ENCODE peak calls at places on chromosomes 1 and 21, in six cellular contexts. X, T, L, J, P and S are unnamed samples.

GRCh38 chr1:198639581-198640235 is 868 bp downstream of the PTPRC start:
- DNase-seq in X (no peak), T (no peak), L (no peak), J (no peak), P (no peak), S (no peak)

GRCh38 chr1:111911036-111911435 is 78.4 kb downstream of the KCND3 start:
- DNase-seq in X (no peak), T (no peak), L (no peak), J (no peak), P (no peak), S (no peak)

GRCh38 chr1:17633654-17634053 is 94.2 kb downstream of the ARHGEF10L start:
- DNase-seq in X (no peak), T (no peak), L (no peak), J (no peak), P (no peak), S (peak; percentile 69)

GRCh38 chr1:6683434-6683833 is 18.2 kb downstream of the DNAJC11 start:
- DNase-seq in X (no peak), T (no peak), L (no peak), J (no peak), P (no peak), S (no peak)

GRCh38 chr1:89532228-89532627 is 7.6 kb downstream of the LRRC8B start:
- DNase-seq in X (no peak), T (no peak), L (no peak), J (no peak), P (no peak), S (no peak)

GRCh38 chr1:116309090-116309870 is 63.8 kb upstream of the ATP1A1 start:
- DNase-seq in X (no peak), T (no peak), L (no peak), J (no peak), P (no peak), S (no peak)

GRCh38 chr1:232477728-232478127 is 152.2 kb downstream of the SIPA1L2 start:
- DNase-seq in X (no peak), T (no peak), L (no peak), J (no peak), P (peak; percentile 53), S (peak; percentile 28)

GRCh38 chr1:31771891-31772668 is 7.9 kb upstream of the ADGRB2 start:
- DNase-seq in X (no peak), T (no peak), L (no peak), J (no peak), P (no peak), S (no peak)

GRCh38 chr1:3251810-3252429 is 182.9 kb downstream of the PRDM16 start:
- DNase-seq in X (no peak), T (no peak), L (no peak), J (no peak), P (no peak), S (no peak)

GRCh38 chr1:209168204-209168603 is 415.3 kb upstream of the CAMK1G start:
- DNase-seq in X (no peak), T (no peak), L (no peak), J (no peak), P (no peak), S (no peak)

GRCh38 chr1:178060789-178061556 is 32.9 kb upstream of the RASAL2 start:
- DNase-seq in X (peak; percentile 59), T (peak; percentile 27), L (no peak), J (no peak), P (no peak), S (peak; percentile 87)

GRCh38 chr1:31239653-31240241 is at the start of gene NKAIN1:
- DNase-seq in X (peak; percentile 69), T (peak; percentile 78), L (no peak), J (no peak), P (no peak), S (peak; percentile 37)

GRCh38 chr1:52659356-52659755 is 26.4 kb downstream of the SHISAL2A start:
- DNase-seq in X (no peak), T (no peak), L (no peak), J (no peak), P (no peak), S (no peak)

GRCh38 chr1:27403065-27403726 is 10.8 kb downstream of the GPR3 start:
- DNase-seq in X (peak; percentile 81), T (peak; percentile 30), L (peak; percentile 78), J (no peak), P (peak; percentile 62), S (peak; percentile 85)

GRCh38 chr1:8702121-8702520 is 115.3 kb downstream of the RERE start:
- DNase-seq in X (peak; percentile 51), T (peak; percentile 48), L (no peak), J (peak; percentile 64), P (no peak), S (peak; percentile 87)

GRCh38 chr1:8384088-8384487 is 66.2 kb downstream of the SLC45A1 start:
- DNase-seq in X (no peak), T (no peak), L (peak; percentile 9), J (no peak), P (no peak), S (no peak)

GRCh38 chr1:203555046-203555445 is 61.1 kb downstream of the OPTC start:
- DNase-seq in X (no peak), T (no peak), L (peak; percentile 59), J (no peak), P (no peak), S (peak; percentile 37)

GRCh38 chr1:62728963-62729362 is 40.8 kb upstream of the DOCK7 start:
- DNase-seq in X (no peak), T (no peak), L (no peak), J (no peak), P (no peak), S (no peak)

GRCh38 chr1:228996286-228996685 is 261.0 kb downstream of the RHOU start:
- DNase-seq in X (no peak), T (no peak), L (no peak), J (no peak), P (no peak), S (no peak)

GRCh38 chr1:77370161-77370560 is 88.3 kb downstream of the AK5 start:
- DNase-seq in X (no peak), T (no peak), L (no peak), J (no peak), P (no peak), S (no peak)

GRCh38 chr1:51294566-51295184 is 35.7 kb downstream of the TTC39A start:
- DNase-seq in X (no peak), T (no peak), L (no peak), J (no peak), P (no peak), S (no peak)

GRCh38 chr1:116076831-116077230 is 34.4 kb upstream of the MAB21L3 start:
- DNase-seq in X (no peak), T (no peak), L (no peak), J (no peak), P (no peak), S (no peak)

GRCh38 chr1:218679391-218679790 is 334.3 kb downstream of the TGFB2 start:
- DNase-seq in X (no peak), T (no peak), L (no peak), J (no peak), P (no peak), S (no peak)

GRCh38 chr1:244347942-244348341 is 103.8 kb downstream of the ADSS2 start:
- DNase-seq in X (no peak), T (no peak), L (no peak), J (peak; percentile 77), P (no peak), S (no peak)

GRCh38 chr1:34865573-34865972 is 6.0 kb upstream of the SMIM12 start:
- DNase-seq in X (no peak), T (no peak), L (no peak), J (no peak), P (no peak), S (no peak)

GRCh38 chr1:86380257-86380861 is 15.8 kb downstream of the ODF2L start:
- DNase-seq in X (no peak), T (peak; percentile 50), L (no peak), J (no peak), P (no peak), S (peak; percentile 9)

GRCh38 chr21:42174173-42174572 is 44.8 kb upstream of the ABCG1 start:
- DNase-seq in X (no peak), T (no peak), L (no peak), J (no peak), P (no peak), S (no peak)

DNA sequence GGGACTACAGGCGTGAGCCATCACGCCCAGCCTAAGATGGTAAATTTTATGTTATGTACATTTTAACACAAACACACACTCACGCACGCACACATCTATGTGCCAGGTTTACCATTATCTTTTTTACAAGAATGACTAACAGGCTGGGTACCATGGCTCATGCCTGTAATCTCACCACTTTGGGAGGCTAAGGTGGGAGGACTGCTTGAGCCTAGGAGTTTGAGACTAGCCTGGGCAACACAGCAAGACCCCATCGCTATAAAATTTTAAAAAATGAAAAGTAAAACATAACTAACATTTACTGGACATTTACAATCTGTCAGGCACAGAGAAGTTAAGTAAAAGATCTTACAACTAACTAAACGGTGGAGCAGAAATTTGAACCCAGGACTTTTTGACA is 14.7 kb downstream of the GATAD2B start:
- DNase-seq in X (no peak), T (no peak), L (no peak), J (no peak), P (no peak), S (no peak)
- H3K27me3 ChIP-seq in X (no peaks in the 10 kb centered on the region), T (no peaks in the 10 kb centered on the region), L (no peaks in the 10 kb centered on the region), J (no peaks in the 10 kb centered on the region), P (no peaks in the 10 kb centered on the region), S (no peaks in the 10 kb centered on the region)

DNA sequence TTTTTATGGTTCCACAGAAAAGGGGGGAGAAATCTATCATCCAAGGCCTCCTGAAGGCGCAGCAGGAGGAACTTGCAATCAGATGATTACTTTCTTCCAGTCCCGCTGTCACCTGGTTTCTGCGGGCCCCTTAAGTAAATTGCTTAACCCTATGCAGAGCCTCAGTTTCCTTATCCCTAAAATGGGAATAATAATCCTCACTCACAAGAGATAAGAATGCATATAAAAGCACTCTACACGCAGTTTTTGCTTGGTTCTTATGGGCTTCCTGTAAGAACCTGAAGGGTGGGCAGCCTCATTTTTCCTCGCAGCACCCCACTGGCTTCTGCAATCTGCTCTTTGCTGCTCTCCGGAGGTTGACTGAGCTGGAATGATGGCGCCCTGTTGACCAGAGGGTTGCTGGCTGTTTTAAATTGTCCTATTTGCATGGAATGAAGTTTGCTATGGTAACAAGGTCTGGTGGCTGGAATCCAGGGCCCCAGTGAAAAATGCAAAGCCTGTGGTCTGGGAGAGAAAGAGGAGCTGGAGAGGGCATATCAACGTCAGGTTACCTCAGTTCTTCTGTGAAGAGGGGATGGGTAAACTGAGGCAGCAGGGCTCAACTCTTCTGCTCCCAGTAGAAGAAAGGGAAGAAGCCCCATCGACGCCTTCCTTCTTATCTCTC is 1.0 kb upstream of the KAZN start:
- DNase-seq in X (peak; percentile 79), T (peak; percentile 49), L (no peak), J (no peak), P (no peak), S (peak; percentile 77)
- H3K27me3 ChIP-seq in X (peaks cover 9% of the 10 kb centered on the region), T (no peaks in the 10 kb centered on the region), L (no peaks in the 10 kb centered on the region), J (no peaks in the 10 kb centered on the region), P (peaks cover 3% of the 10 kb centered on the region), S (no peaks in the 10 kb centered on the region)

GRCh38 chr1:161970633-161971032 is 53.0 kb downstream of the OLFML2B start:
- DNase-seq in X (no peak), T (no peak), L (no peak), J (no peak), P (no peak), S (no peak)
- H3K27me3 ChIP-seq in X (no peaks in the 10 kb centered on the region), T (no peaks in the 10 kb centered on the region), L (no peaks in the 10 kb centered on the region), J (no peaks in the 10 kb centered on the region), P (no peaks in the 10 kb centered on the region), S (no peaks in the 10 kb centered on the region)

DNA sequence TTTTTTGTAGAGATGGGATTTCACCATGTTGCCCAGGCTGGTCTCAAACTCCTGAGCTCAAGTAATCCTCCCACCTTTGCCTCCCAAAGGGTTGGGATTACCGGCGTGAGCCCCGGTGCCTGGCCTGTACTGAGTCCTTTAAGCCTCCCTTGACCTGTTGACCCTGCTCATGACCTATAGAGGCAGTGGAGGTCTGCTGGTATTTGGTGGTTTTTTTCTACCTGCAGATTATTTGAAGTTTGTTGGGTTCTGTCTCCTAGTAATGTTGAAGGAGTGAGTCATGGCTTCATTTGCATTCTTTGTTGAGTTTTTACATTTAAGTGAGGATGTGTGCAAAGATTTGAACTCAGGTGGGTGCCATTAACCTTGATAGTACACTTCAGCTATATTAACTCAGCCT is 14.7 kb upstream of the NPPB start:
- DNase-seq in X (no peak), T (no peak), L (no peak), J (no peak), P (no peak), S (peak; percentile 12)
- H3K27me3 ChIP-seq in X (no peaks in the 10 kb centered on the region), T (no peaks in the 10 kb centered on the region), L (no peaks in the 10 kb centered on the region), J (no peaks in the 10 kb centered on the region), P (no peaks in the 10 kb centered on the region), S (no peaks in the 10 kb centered on the region)